ENCODE peak calls at places on chromosomes 1 and 21, in nine cellular contexts. P is T-cell; M is anterior cingulate cortex; S is naive thymus-derived CD8-positive, alpha-beta T cell; C is renal cortical epithelial cell; Q is GDM1; X is stimulated activated CD8-positive, alpha-beta memory T cell treated with anti-CD3 and anti-CD28 coated beads, Interleukin-15, amount 100 ng/mL, for 24 hours; I is CD8-positive, alpha-beta T cell; B is hepatic stellate cell. G is an unnamed sample.

GRCh38 chr1:169488157-169488556 is 2.4 kb upstream of the SLC19A2 start:
- DNase-seq in P (no peak), M (no peak), S (no peak), C (no peak), Q (no peak), X (no peak), I (no peak), B (no peak), G (no peak)

GRCh38 chr1:61626820-61627219 is 98.1 kb downstream of the TM2D1 start:
- DNase-seq in P (no peak), M (no peak), S (no peak), C (no peak), Q (no peak), X (no peak), I (no peak), B (no peak), G (peak; percentile 77)

GRCh38 chr1:213689260-213689659 is 298.5 kb upstream of the PROX1 start:
- DNase-seq in P (no peak), M (no peak), S (no peak), C (no peak), Q (no peak), X (no peak), I (no peak), B (no peak), G (no peak)

GRCh38 chr21:43211085-43212071 is 42.6 kb downstream of the CRYAA start:
- DNase-seq in P (no peak), M (no peak), S (no peak), C (peak; percentile 42), Q (no peak), X (no peak), I (no peak), B (no peak), G (no peak)

GRCh38 chr1:82565546-82565945 is 764.8 kb downstream of the ADGRL2 start:
- DNase-seq in P (no peak), M (no peak), S (no peak), C (peak; percentile 98), Q (no peak), X (no peak), I (no peak), B (no peak), G (peak; percentile 66)

GRCh38 chr21:29938968-29939858 is 583 bp downstream of the GRIK1 start:
- DNase-seq in P (no peak), M (peak; percentile 18), S (no peak), C (no peak), Q (no peak), X (no peak), I (no peak), B (no peak), G (peak; percentile 2)

GRCh38 chr1:8712413-8713229 is 104.8 kb downstream of the RERE start:
- DNase-seq in P (no peak), M (no peak), S (no peak), C (peak; percentile 88), Q (peak; percentile 14), X (no peak), I (no peak), B (peak; percentile 79), G (peak; percentile 94)

GRCh38 chr1:89603651-89604413 is 29.1 kb upstream of the LRRC8C start:
- DNase-seq in P (no peak), M (no peak), S (no peak), C (peak; percentile 56), Q (no peak), X (no peak), I (no peak), B (peak; percentile 22), G (peak; percentile 75)

GRCh38 chr1:52668711-52669110 is 29.4 kb downstream of the COA7 start:
- DNase-seq in P (no peak), M (no peak), S (no peak), C (peak; percentile 53), Q (no peak), X (no peak), I (no peak), B (peak; percentile 19), G (peak; percentile 50)

GRCh38 chr21:35503646-35504045 is 454.5 kb upstream of the RUNX1 start:
- DNase-seq in P (peak; percentile 10), M (no peak), S (no peak), C (no peak), Q (peak; percentile 13), X (no peak), I (no peak), B (no peak), G (peak; percentile 47)

GRCh38 chr1:24827737-24828136 is 82.5 kb downstream of the CLIC4 start:
- DNase-seq in P (no peak), M (no peak), S (no peak), C (no peak), Q (no peak), X (no peak), I (no peak), B (no peak), G (peak; percentile 42)

GRCh38 chr1:97209381-97209780 is 487.8 kb downstream of the PTBP2 start:
- DNase-seq in P (no peak), M (no peak), S (no peak), C (peak; percentile 13), Q (no peak), X (no peak), I (no peak), B (no peak), G (peak; percentile 44)

GRCh38 chr1:15337656-15338402 is 71.9 kb upstream of the EFHD2 start:
- DNase-seq in P (no peak), M (no peak), S (no peak), C (peak; percentile 77), Q (peak; percentile 14), X (no peak), I (no peak), B (peak; percentile 88), G (peak; percentile 92)

GRCh38 chr21:30351534-30351933 is 3.1 kb upstream of the KRTAP23-1 start:
- DNase-seq in P (no peak), M (no peak), S (no peak), C (no peak), Q (no peak), X (no peak), I (no peak), B (no peak), G (no peak)

GRCh38 chr1:171939730-171940129 is 98.4 kb downstream of the DNM3 start:
- DNase-seq in P (no peak), M (no peak), S (no peak), C (no peak), Q (no peak), X (no peak), I (no peak), B (no peak), G (no peak)

GRCh38 chr1:234603221-234604204 is 6.5 kb downstream of the IRF2BP2 start:
- DNase-seq in P (no peak), M (no peak), S (no peak), C (peak; percentile 62), Q (no peak), X (no peak), I (no peak), B (no peak), G (peak; percentile 65)

GRCh38 chr1:25599969-25600610 is 16.5 kb upstream of the MAN1C1 start:
- DNase-seq in P (no peak), M (no peak), S (no peak), C (no peak), Q (no peak), X (no peak), I (no peak), B (no peak), G (no peak)

GRCh38 chr1:26574690-26575349 is 45.3 kb downstream of the RPS6KA1 start:
- DNase-seq in P (no peak), M (no peak), S (no peak), C (peak; percentile 18), Q (no peak), X (no peak), I (no peak), B (no peak), G (peak; percentile 80)

GRCh38 chr1:94527447-94528031 is 14.0 kb downstream of the F3 start:
- DNase-seq in P (no peak), M (no peak), S (no peak), C (peak; percentile 72), Q (no peak), X (no peak), I (no peak), B (no peak), G (peak; percentile 55)

GRCh38 chr1:32100359-32100758 is 7.5 kb upstream of the KPNA6 start:
- DNase-seq in P (no peak), M (no peak), S (no peak), C (no peak), Q (no peak), X (no peak), I (no peak), B (peak; percentile 67), G (peak; percentile 59)

GRCh38 chr1:6917067-6917466 is 131.8 kb downstream of the CAMTA1 start:
- DNase-seq in P (no peak), M (no peak), S (no peak), C (no peak), Q (no peak), X (no peak), I (no peak), B (no peak), G (no peak)

GRCh38 chr1:224253721-224254120 is 70.7 kb downstream of the DEGS1 start:
- DNase-seq in P (no peak), M (no peak), S (no peak), C (peak; percentile 71), Q (no peak), X (no peak), I (no peak), B (no peak), G (peak; percentile 6)